ENCODE peak calls at places on chromosomes 11 and 22, in four cellular contexts. P, U, H and M are unnamed samples. For H3K9me3, the result is how much of the 10 kb centered on the place peaks cover.

GRCh38 chr11:627273-627585 is 248 bp upstream of the SCT start:
- DNase-seq in U (no peak), H (no peak), P (no peak), M (no peak)

GRCh38 chr22:41350087-41350486 is 31.7 kb upstream of the TEF start:
- DNase-seq in H (no peak), P (no peak), U (no peak), M (peak)

GRCh38 chr22:28112548-28113043 is 193.5 kb upstream of the PITPNB start:
- DNase-seq in U (peak), H (no peak), P (no peak), M (no peak)

GRCh38 chr11:70707821-70708220 is 309.5 kb downstream of the CTTN start:
- DNase-seq in P (no peak), H (no peak), U (no peak), M (no peak)

GRCh38 chr11:24794064-24794463 is 297.2 kb downstream of the LUZP2 start:
- DNase-seq in H (no peak), P (no peak), U (no peak), M (no peak)

GRCh38 chr11:36699271-36699670 is 101.2 kb upstream of the RAG2 start:
- DNase-seq in H (peak), P (no peak), U (no peak), M (no peak)

GRCh38 chr11:119650251-119650650 is 78.7 kb downstream of the NECTIN1 start:
- DNase-seq in H (no peak), P (no peak), U (no peak), M (no peak)

GRCh38 chr11:120384476-120384875 is 48.3 kb downstream of the ARHGEF12 start:
- DNase-seq in H (no peak), P (no peak), U (no peak), M (no peak)

GRCh38 chr11:26649884-26650283 is 72.0 kb downstream of the SLC5A12 start:
- DNase-seq in H (peak), U (no peak), P (no peak), M (peak)

GRCh38 chr11:47007579-47007978 is 71.0 kb downstream of the CSTPP1 start:
- DNase-seq in H (no peak), P (no peak), U (no peak), M (no peak)

GRCh38 chr11:10092426-10092825 is 201.6 kb downstream of the SBF2 start:
- DNase-seq in H (no peak), P (no peak), U (no peak), M (no peak)

GRCh38 chr22:25354456-25354855 is 135.0 kb downstream of the CRYBB2 start:
- DNase-seq in U (no peak), P (no peak), H (no peak), M (no peak)

GRCh38 chr22:21078916-21079315 is 33.2 kb downstream of the LRRC74B start:
- DNase-seq in P (no peak), U (no peak), H (no peak), M (no peak)

GRCh38 chr11:85423794-85424193 is 203.3 kb downstream of the DLG2 start:
- DNase-seq in U (no peak), H (no peak), P (no peak), M (no peak)

GRCh38 chr11:82527185-82527584 is 206.5 kb downstream of the FAM181B start:
- DNase-seq in H (no peak), U (no peak), P (no peak), M (no peak)

GRCh38 chr11:34633640-34633989 is 12.7 kb downstream of the EHF start:
- DNase-seq in H (no peak), U (no peak), P (no peak), M (no peak)

GRCh38 chr11:86089659-86090058 is 20.8 kb upstream of the PICALM start:
- DNase-seq in P (no peak), H (no peak), U (no peak), M (no peak)

GRCh38 chr11:100682247-100682969 is 4.7 kb upstream of the ARHGAP42 start:
- DNase-seq in H (peak), P (no peak), U (no peak), M (peak)

GRCh38 chr22:37965940-37966664 is 12.6 kb downstream of the POLR2F start:
- DNase-seq in H (peak), P (no peak), U (no peak), M (no peak)

GRCh38 chr11:34126959-34127848 is 21.8 kb downstream of the NAT10 start:
- DNase-seq in U (no peak), P (no peak), H (peak), M (no peak)

GRCh38 chr11:79809487-79809886 is 368.7 kb upstream of the TENM4 start:
- DNase-seq in U (no peak), H (no peak), P (no peak), M (no peak)

GRCh38 chr22:37701121-37701786 is 4.4 kb downstream of the TRIOBP start:
- DNase-seq in P (no peak), H (no peak), U (no peak), M (no peak)

GRCh38 chr22:44309647-44310046 is 3.1 kb downstream of the SHISAL1 start:
- DNase-seq in H (no peak), U (no peak), P (no peak), M (no peak)
- H3K9me3 ChIP-seq in H (under half), U (under half), P (under half), M (under half)

DNA sequence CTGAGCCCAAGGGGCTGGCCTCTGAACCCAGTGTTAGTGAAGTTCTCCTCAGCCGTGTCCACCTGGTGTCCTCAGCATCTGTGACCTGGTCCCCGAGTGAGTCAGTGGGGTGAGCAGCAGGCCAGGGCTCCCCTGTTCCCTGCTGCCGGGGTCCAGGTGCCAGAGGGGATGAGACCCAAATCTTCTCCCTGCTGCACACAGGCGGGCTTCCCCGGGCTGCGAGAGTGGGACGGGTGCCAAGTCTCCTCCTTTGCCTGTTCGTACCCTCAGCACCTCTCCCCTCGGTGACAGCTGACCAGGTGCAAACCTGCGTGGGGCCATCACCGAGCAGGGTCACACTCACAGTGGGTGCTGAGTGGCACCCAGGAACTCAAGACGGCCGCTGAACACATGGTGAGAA is 514.6 kb downstream of the TBC1D22A start:
- DNase-seq in P (peak), U (no peak), H (no peak), M (no peak)
- H3K9me3 ChIP-seq in P (under half), U (under half), H (under half), M (under half)

DNA sequence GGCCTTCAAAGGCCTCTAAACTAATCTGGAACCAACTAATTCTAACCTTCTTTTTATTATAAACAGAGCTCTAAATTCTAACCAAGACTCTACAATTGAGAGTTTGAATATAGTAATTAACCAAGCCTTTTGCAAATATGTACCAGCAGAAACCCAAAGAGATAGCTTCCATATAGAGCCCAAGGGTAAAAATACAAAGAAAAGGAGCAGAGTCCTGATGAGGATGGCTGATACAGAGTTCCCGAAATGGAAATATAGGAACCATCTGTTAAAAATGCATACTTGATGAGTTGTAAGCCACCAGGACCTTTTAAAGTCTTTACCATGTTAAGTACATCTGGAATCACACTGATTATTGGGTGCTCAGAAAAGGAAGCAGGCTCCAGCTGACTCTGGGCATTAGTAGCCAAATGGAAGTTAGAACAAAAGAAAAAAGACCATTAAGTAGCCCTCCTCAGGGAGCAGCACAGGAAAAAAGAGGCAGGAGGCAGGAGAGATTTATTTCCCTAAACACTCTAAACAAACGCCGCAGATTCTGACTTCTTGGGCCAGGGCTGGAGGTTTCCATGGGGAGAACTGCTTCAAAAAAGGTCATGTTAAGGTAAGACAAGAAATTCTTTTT is 463.1 kb upstream of the FAT3 start:
- DNase-seq in U (no peak), H (no peak), P (no peak), M (no peak)
- H3K9me3 ChIP-seq in U (under half), H (under half), P (under half), M (under half)

DNA sequence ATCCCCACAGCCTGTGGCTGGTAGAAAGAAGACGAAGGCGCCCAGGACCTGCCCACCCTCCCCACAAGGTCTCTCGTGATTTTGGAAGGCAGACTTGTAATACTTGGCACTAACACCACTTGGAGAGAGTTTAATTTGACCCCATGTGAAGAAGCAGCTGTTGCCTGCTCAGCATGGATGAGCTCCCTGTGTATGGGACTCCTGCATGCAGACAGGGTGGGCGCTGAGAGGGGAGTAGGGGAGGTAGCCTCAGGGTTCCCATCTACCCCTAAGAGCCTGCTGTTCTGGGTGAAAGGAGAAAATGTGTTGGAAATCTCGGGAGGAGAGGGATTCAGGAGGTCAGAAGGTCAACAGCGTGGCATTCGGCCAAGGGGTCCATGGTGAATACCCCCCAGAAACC is 625.9 kb downstream of the TBC1D22A start:
- DNase-seq in U (no peak), H (no peak), P (no peak), M (no peak)
- H3K9me3 ChIP-seq in U (under half), H (half or more), P (under half), M (under half)

GRCh38 chr22:47301820-47302475 is 539.5 kb downstream of the TBC1D22A start:
- DNase-seq in H (no peak), P (no peak), U (no peak), M (no peak)
- H3K9me3 ChIP-seq in H (half or more), P (under half), U (under half), M (under half)

GRCh38 chr11:97610000-97610399 is 1220.2 kb downstream of the JRKL start:
- DNase-seq in P (no peak), H (no peak), U (no peak), M (peak)

GRCh38 chr11:97611345-97611744 is 1221.5 kb downstream of the JRKL start:
- DNase-seq in H (no peak), P (no peak), U (no peak), M (no peak)

GRCh38 chr11:97610854-97611253 is 1221.0 kb downstream of the JRKL start:
- DNase-seq in H (no peak), U (no peak), P (no peak), M (peak)

GRCh38 chr11:97607301-97608000 is 1217.6 kb downstream of the JRKL start:
- DNase-seq in H (no peak), U (no peak), P (no peak), M (no peak)
- H3K9me3 ChIP-seq in H (under half), U (under half), P (under half), M (under half)

DNA sequence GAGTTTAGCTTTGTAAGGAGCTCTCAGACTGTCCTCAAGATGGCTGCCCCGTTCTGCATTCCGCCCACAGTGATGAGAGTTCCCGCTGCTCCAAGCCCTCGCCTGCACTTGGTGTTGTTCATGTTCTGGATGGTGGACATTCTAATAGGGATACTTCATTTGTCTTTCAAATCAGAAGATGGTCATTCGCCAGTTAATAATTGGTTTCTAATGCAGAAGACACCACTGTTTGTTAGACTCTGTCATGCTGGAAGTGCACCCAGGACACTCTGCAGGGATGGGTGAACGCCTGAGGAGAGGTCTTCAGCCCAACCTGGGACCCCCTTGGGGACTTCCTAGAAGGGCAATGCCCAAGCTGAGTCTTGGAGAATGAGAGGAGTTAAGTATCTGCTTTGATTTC is 836.4 kb downstream of the TBC1D22A start:
- DNase-seq in P (no peak), U (no peak), H (no peak), M (no peak)
- H3K9me3 ChIP-seq in P (under half), U (under half), H (under half), M (under half)